ENCODE peak calls at places on chromosome 17, in six cellular contexts. One of them, this sample, is unnamed. For H3K4me1, the result is how much of the 10 kb centered on the place peaks cover.

GRCh38 chr17:60240290-60240689 is 90.5 kb downstream of the CA4 start:
- DNase-seq in A549: no peak
- DNase-seq in sigmoid colon: no peak
- DNase-seq in mesendoderm: no peak
- DNase-seq in PC-9: no peak
- DNase-seq in body of pancreas: no peak
- DNase-seq in this sample: no peak

GRCh38 chr17:62714016-62714777 is 86.7 kb downstream of the MRC2 start:
- DNase-seq in A549: no peak
- DNase-seq in sigmoid colon: peak
- DNase-seq in mesendoderm: no peak
- DNase-seq in PC-9: no peak
- DNase-seq in body of pancreas: no peak
- DNase-seq in this sample: no peak

GRCh38 chr17:40822132-40822812 is at the start of gene KRT10:
- DNase-seq in A549: no peak
- DNase-seq in sigmoid colon: no peak
- DNase-seq in mesendoderm: no peak
- DNase-seq in PC-9: no peak
- DNase-seq in body of pancreas: no peak
- DNase-seq in this sample: no peak

GRCh38 chr17:75124041-75124818 is 7.3 kb downstream of the NT5C start:
- DNase-seq in A549: peak
- DNase-seq in sigmoid colon: no peak
- DNase-seq in mesendoderm: no peak
- DNase-seq in PC-9: peak
- DNase-seq in body of pancreas: peak
- DNase-seq in this sample: no peak

GRCh38 chr17:77454560-77455095 is 313.9 kb downstream of the SEC14L1 start:
- DNase-seq in A549: no peak
- DNase-seq in sigmoid colon: no peak
- DNase-seq in mesendoderm: peak
- DNase-seq in PC-9: no peak
- DNase-seq in body of pancreas: no peak
- DNase-seq in this sample: no peak

GRCh38 chr17:1473170-1473569 is 17.1 kb upstream of the CRK start:
- DNase-seq in A549: no peak
- DNase-seq in sigmoid colon: no peak
- DNase-seq in mesendoderm: no peak
- DNase-seq in PC-9: no peak
- DNase-seq in body of pancreas: no peak
- DNase-seq in this sample: no peak

GRCh38 chr17:8125947-8126305 is 2.0 kb upstream of the HES7 start:
- DNase-seq in A549: peak
- DNase-seq in sigmoid colon: no peak
- DNase-seq in mesendoderm: peak
- DNase-seq in PC-9: no peak
- DNase-seq in body of pancreas: peak
- DNase-seq in this sample: no peak

GRCh38 chr17:75077490-75078096 is 10.2 kb upstream of the SLC16A5 start:
- DNase-seq in A549: no peak
- DNase-seq in sigmoid colon: peak
- DNase-seq in mesendoderm: no peak
- DNase-seq in PC-9: no peak
- DNase-seq in body of pancreas: peak
- DNase-seq in this sample: no peak

GRCh38 chr17:69581061-69581955 is 166.8 kb downstream of the MAP2K6 start:
- DNase-seq in A549: no peak
- DNase-seq in sigmoid colon: no peak
- DNase-seq in mesendoderm: no peak
- DNase-seq in PC-9: no peak
- DNase-seq in body of pancreas: no peak
- DNase-seq in this sample: no peak

GRCh38 chr17:21592774-21593173 is 99.5 kb upstream of the KCNJ18 start:
- DNase-seq in A549: no peak
- DNase-seq in sigmoid colon: no peak
- DNase-seq in mesendoderm: no peak
- DNase-seq in PC-9: no peak
- DNase-seq in body of pancreas: no peak
- DNase-seq in this sample: no peak

GRCh38 chr17:2954898-2955445 is 108.4 kb downstream of the OR1D5 start:
- DNase-seq in A549: peak
- DNase-seq in sigmoid colon: peak
- DNase-seq in mesendoderm: peak
- DNase-seq in PC-9: peak
- DNase-seq in body of pancreas: no peak
- DNase-seq in this sample: no peak

GRCh38 chr17:60599220-60599619 is 773 bp upstream of the PPM1D start:
- DNase-seq in A549: no peak
- DNase-seq in sigmoid colon: no peak
- DNase-seq in mesendoderm: no peak
- DNase-seq in PC-9: no peak
- DNase-seq in body of pancreas: no peak
- DNase-seq in this sample: no peak

GRCh38 chr17:63962298-63962744 is 10.4 kb downstream of the SCN4A start:
- DNase-seq in A549: no peak
- DNase-seq in sigmoid colon: no peak
- DNase-seq in mesendoderm: no peak
- DNase-seq in PC-9: no peak
- DNase-seq in body of pancreas: no peak
- DNase-seq in this sample: no peak

GRCh38 chr17:4777969-4778760 is 6.5 kb downstream of the TM4SF5 start:
- DNase-seq in A549: no peak
- DNase-seq in sigmoid colon: no peak
- DNase-seq in mesendoderm: peak
- DNase-seq in PC-9: peak
- DNase-seq in body of pancreas: no peak
- DNase-seq in this sample: no peak

GRCh38 chr17:47957591-47958490 is at the start of gene PRR15L:
- DNase-seq in A549: no peak
- DNase-seq in sigmoid colon: no peak
- DNase-seq in mesendoderm: no peak
- DNase-seq in PC-9: peak
- DNase-seq in body of pancreas: peak
- DNase-seq in this sample: no peak

GRCh38 chr17:43393944-43394482 is 4.8 kb upstream of the ARL4D start:
- DNase-seq in A549: peak
- DNase-seq in sigmoid colon: peak
- DNase-seq in mesendoderm: peak
- DNase-seq in PC-9: peak
- DNase-seq in body of pancreas: peak
- DNase-seq in this sample: peak

GRCh38 chr17:77728022-77728671 is 230.4 kb upstream of the TNRC6C start:
- DNase-seq in A549: peak
- DNase-seq in sigmoid colon: no peak
- DNase-seq in mesendoderm: peak
- DNase-seq in PC-9: no peak
- DNase-seq in body of pancreas: peak
- DNase-seq in this sample: no peak

GRCh38 chr17:509316-509715 is 156.7 kb upstream of the RPH3AL start:
- DNase-seq in A549: no peak
- DNase-seq in sigmoid colon: no peak
- DNase-seq in mesendoderm: no peak
- DNase-seq in PC-9: no peak
- DNase-seq in body of pancreas: no peak
- DNase-seq in this sample: no peak

GRCh38 chr17:77898521-77899434 is 59.7 kb upstream of the TNRC6C start:
- DNase-seq in A549: no peak
- DNase-seq in sigmoid colon: peak
- DNase-seq in mesendoderm: no peak
- DNase-seq in PC-9: no peak
- DNase-seq in body of pancreas: no peak
- DNase-seq in this sample: no peak

GRCh38 chr17:50363217-50364060 is 9.5 kb downstream of the MRPL27 start:
- DNase-seq in A549: no peak
- DNase-seq in sigmoid colon: peak
- DNase-seq in mesendoderm: peak
- DNase-seq in PC-9: no peak
- DNase-seq in body of pancreas: no peak
- DNase-seq in this sample: peak

GRCh38 chr17:20966869-20967268 is 75.9 kb downstream of the USP22 start:
- DNase-seq in A549: no peak
- DNase-seq in sigmoid colon: no peak
- DNase-seq in mesendoderm: no peak
- DNase-seq in PC-9: no peak
- DNase-seq in body of pancreas: no peak
- DNase-seq in this sample: no peak

GRCh38 chr17:55168970-55169687 is 95.6 kb upstream of the HLF start:
- DNase-seq in A549: no peak
- DNase-seq in sigmoid colon: no peak
- DNase-seq in mesendoderm: no peak
- DNase-seq in PC-9: no peak
- DNase-seq in body of pancreas: no peak
- DNase-seq in this sample: no peak

GRCh38 chr17:77801545-77802332 is 156.8 kb upstream of the TNRC6C start:
- DNase-seq in A549: no peak
- DNase-seq in sigmoid colon: no peak
- DNase-seq in mesendoderm: peak
- DNase-seq in PC-9: no peak
- DNase-seq in body of pancreas: no peak
- DNase-seq in this sample: no peak

GRCh38 chr17:55769625-55770000 is 18.8 kb downstream of the PCTP start:
- DNase-seq in A549: peak
- DNase-seq in sigmoid colon: peak
- DNase-seq in mesendoderm: no peak
- DNase-seq in PC-9: peak
- DNase-seq in body of pancreas: no peak
- DNase-seq in this sample: no peak

GRCh38 chr17:49521521-49522185 is 26.6 kb downstream of the NGFR start:
- DNase-seq in A549: no peak
- DNase-seq in sigmoid colon: no peak
- DNase-seq in mesendoderm: no peak
- DNase-seq in PC-9: no peak
- DNase-seq in body of pancreas: no peak
- DNase-seq in this sample: no peak

DNA sequence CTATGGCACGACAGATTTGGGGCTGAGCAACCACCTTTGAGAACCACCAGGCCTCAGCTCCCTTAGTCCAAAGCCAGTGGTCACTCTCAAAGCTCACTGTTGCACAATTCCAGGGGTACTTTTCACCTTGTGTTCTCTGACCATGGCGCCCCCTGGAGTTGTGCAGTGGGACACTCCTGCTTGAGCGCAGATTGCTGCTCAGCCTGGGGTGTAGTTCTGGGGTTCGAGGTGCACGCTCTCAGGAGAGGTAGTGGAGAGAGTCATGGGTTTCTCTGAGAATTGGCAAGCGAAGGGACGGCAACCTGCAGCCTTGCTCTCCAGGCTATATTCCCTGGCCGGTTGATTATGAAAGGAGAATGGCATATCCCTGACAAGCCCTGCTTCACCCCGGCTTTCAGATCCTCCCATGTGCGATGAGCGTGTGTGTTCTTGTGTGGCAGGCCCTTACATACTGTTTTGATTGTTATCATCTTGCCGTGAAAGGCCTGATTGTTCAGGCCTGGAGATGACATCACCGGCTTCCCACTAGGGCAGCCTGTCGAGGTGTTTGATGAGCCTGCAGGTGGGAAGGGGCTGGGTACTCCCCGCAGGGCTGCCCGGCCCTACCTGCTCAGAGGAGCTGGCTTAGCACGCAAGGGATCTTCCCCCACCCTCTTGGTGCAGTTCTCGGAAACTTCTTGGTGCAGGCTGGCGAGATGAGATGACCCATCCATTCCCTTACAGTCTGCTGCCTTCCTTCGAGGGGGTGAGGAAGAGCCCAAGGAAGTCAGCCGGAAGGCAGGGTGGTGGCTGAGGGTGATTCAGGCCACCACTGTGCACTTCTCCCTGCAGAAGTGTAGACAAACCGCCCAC is 431.2 kb downstream of the SLC39A11 start:
- DNase-seq in A549: no peak
- DNase-seq in sigmoid colon: no peak
- DNase-seq in mesendoderm: peak
- DNase-seq in PC-9: peak
- DNase-seq in body of pancreas: peak
- DNase-seq in this sample: no peak
- H3K4me1 ChIP-seq in A549: under half
- H3K4me1 ChIP-seq in sigmoid colon: under half
- H3K4me1 ChIP-seq in mesendoderm: under half
- H3K4me1 ChIP-seq in PC-9: under half
- H3K4me1 ChIP-seq in body of pancreas: under half
- H3K4me1 ChIP-seq in this sample: under half

GRCh38 chr17:28267720-28268609 is 51.0 kb upstream of the TMEM97 start:
- DNase-seq in A549: no peak
- DNase-seq in sigmoid colon: no peak
- DNase-seq in mesendoderm: no peak
- DNase-seq in PC-9: no peak
- DNase-seq in body of pancreas: no peak
- DNase-seq in this sample: no peak
- H3K4me3 ChIP-seq in A549: no peak
- H3K4me3 ChIP-seq in sigmoid colon: no peak
- H3K4me3 ChIP-seq in mesendoderm: no peak
- H3K4me3 ChIP-seq in PC-9: no peak
- H3K4me3 ChIP-seq in body of pancreas: no peak
- H3K4me3 ChIP-seq in this sample: no peak

GRCh38 chr17:68034452-68034776 is 1.1 kb upstream of the KPNA2 start:
- DNase-seq in A549: no peak
- DNase-seq in sigmoid colon: no peak
- DNase-seq in mesendoderm: no peak
- DNase-seq in PC-9: no peak
- DNase-seq in body of pancreas: no peak
- DNase-seq in this sample: no peak
- H3K27ac ChIP-seq in A549: peak
- H3K27ac ChIP-seq in sigmoid colon: no peak
- H3K27ac ChIP-seq in mesendoderm: no peak
- H3K27ac ChIP-seq in PC-9: no peak
- H3K27ac ChIP-seq in body of pancreas: no peak
- H3K27ac ChIP-seq in this sample: no peak

GRCh38 chr17:81278831-81279230 is 16.3 kb downstream of the SLC38A10 start:
- DNase-seq in A549: no peak
- DNase-seq in sigmoid colon: no peak
- DNase-seq in mesendoderm: no peak
- DNase-seq in PC-9: no peak
- DNase-seq in body of pancreas: no peak
- DNase-seq in this sample: no peak

GRCh38 chr17:81279278-81280073 is 15.6 kb downstream of the SLC38A10 start:
- DNase-seq in A549: no peak
- DNase-seq in sigmoid colon: no peak
- DNase-seq in mesendoderm: no peak
- DNase-seq in PC-9: no peak
- DNase-seq in body of pancreas: no peak
- DNase-seq in this sample: no peak

GRCh38 chr17:81282141-81282540 is 13.0 kb downstream of the SLC38A10 start:
- DNase-seq in A549: no peak
- DNase-seq in sigmoid colon: no peak
- DNase-seq in mesendoderm: no peak
- DNase-seq in PC-9: no peak
- DNase-seq in body of pancreas: no peak
- DNase-seq in this sample: no peak

GRCh38 chr17:81282876-81283275 is 12.2 kb downstream of the SLC38A10 start:
- DNase-seq in A549: no peak
- DNase-seq in sigmoid colon: no peak
- DNase-seq in mesendoderm: no peak
- DNase-seq in PC-9: no peak
- DNase-seq in body of pancreas: no peak
- DNase-seq in this sample: no peak

DNA sequence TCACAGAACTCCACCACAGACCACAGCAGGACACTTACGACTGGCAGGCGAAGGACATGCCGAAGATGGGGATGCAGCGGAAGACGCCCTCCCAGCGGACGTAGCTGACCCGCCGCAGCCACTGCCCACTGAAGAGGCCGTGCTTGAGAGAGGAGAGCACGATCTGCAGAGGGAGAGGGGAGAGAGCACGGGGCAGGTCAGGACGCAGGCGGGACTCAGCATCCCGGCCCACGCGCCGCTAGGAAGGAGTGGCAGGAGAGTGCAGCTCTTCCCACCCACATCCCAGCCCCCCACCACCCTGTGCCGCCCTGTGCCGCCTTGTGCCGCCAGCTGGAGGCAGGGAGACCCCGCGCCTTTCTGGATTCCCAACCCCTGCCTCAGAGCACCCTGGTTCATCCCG is 14.5 kb downstream of the SLC38A10 start:
- DNase-seq in A549: no peak
- DNase-seq in sigmoid colon: no peak
- DNase-seq in mesendoderm: no peak
- DNase-seq in PC-9: no peak
- DNase-seq in body of pancreas: no peak
- DNase-seq in this sample: no peak
- H3K4me1 ChIP-seq in A549: under half
- H3K4me1 ChIP-seq in sigmoid colon: under half
- H3K4me1 ChIP-seq in mesendoderm: under half
- H3K4me1 ChIP-seq in PC-9: under half
- H3K4me1 ChIP-seq in body of pancreas: under half
- H3K4me1 ChIP-seq in this sample: under half

This sample was measured in iPS DF 6.9.